ENCODE peak calls at places on chromosomes 7 and 10, in six cellular contexts. One of them, this sample, is unnamed.

GRCh38 chr7:43569424-43569823 is 13.5 kb upstream of the STK17A start:
- DNase-seq in C1 segment of cervical spinal cord: no peak
- DNase-seq in tibial artery: no peak
- DNase-seq in activated CD4-positive, alpha-beta T cell treated with anti-CD3 and anti-CD28 coated beads, Interleukin-2, amount 10 ng/mL, durations not matched to agents 7 days and 5 days: no peak
- DNase-seq in RWPE1: no peak
- DNase-seq in NCI-H1694: no peak
- DNase-seq in this sample: no peak

GRCh38 chr10:132167041-132167674 is 19.6 kb upstream of the DPYSL4 start:
- DNase-seq in tibial artery: no peak
- DNase-seq in NCI-H1694: no peak
- DNase-seq in RWPE1: no peak
- DNase-seq in activated CD4-positive, alpha-beta T cell treated with anti-CD3 and anti-CD28 coated beads, Interleukin-2, amount 10 ng/mL, durations not matched to agents 7 days and 5 days: no peak
- DNase-seq in C1 segment of cervical spinal cord: no peak
- DNase-seq in this sample: no peak

GRCh38 chr10:11837372-11838161 is 14.4 kb downstream of the PROSER2 start:
- DNase-seq in tibial artery: no peak
- DNase-seq in RWPE1: no peak
- DNase-seq in activated CD4-positive, alpha-beta T cell treated with anti-CD3 and anti-CD28 coated beads, Interleukin-2, amount 10 ng/mL, durations not matched to agents 7 days and 5 days: no peak
- DNase-seq in C1 segment of cervical spinal cord: no peak
- DNase-seq in NCI-H1694: no peak
- DNase-seq in this sample: no peak

GRCh38 chr7:73715648-73716317 is 3.7 kb downstream of the STX1A start:
- DNase-seq in C1 segment of cervical spinal cord: no peak
- DNase-seq in NCI-H1694: no peak
- DNase-seq in RWPE1: peak; percentile 96
- DNase-seq in activated CD4-positive, alpha-beta T cell treated with anti-CD3 and anti-CD28 coated beads, Interleukin-2, amount 10 ng/mL, durations not matched to agents 7 days and 5 days: peak; percentile 8
- DNase-seq in tibial artery: no peak
- DNase-seq in this sample: peak; percentile 95

GRCh38 chr10:132970641-132971438 is 28.5 kb upstream of the CFAP46 start:
- DNase-seq in NCI-H1694: no peak
- DNase-seq in C1 segment of cervical spinal cord: no peak
- DNase-seq in RWPE1: no peak
- DNase-seq in activated CD4-positive, alpha-beta T cell treated with anti-CD3 and anti-CD28 coated beads, Interleukin-2, amount 10 ng/mL, durations not matched to agents 7 days and 5 days: no peak
- DNase-seq in tibial artery: peak; percentile 10
- DNase-seq in this sample: no peak

GRCh38 chr7:140400381-140400780 is 2.1 kb upstream of the SLC37A3 start:
- DNase-seq in RWPE1: no peak
- DNase-seq in activated CD4-positive, alpha-beta T cell treated with anti-CD3 and anti-CD28 coated beads, Interleukin-2, amount 10 ng/mL, durations not matched to agents 7 days and 5 days: no peak
- DNase-seq in tibial artery: no peak
- DNase-seq in C1 segment of cervical spinal cord: no peak
- DNase-seq in NCI-H1694: no peak
- DNase-seq in this sample: no peak

GRCh38 chr10:29616542-29616941 is 18.2 kb downstream of the SVIL start:
- DNase-seq in tibial artery: no peak
- DNase-seq in C1 segment of cervical spinal cord: no peak
- DNase-seq in activated CD4-positive, alpha-beta T cell treated with anti-CD3 and anti-CD28 coated beads, Interleukin-2, amount 10 ng/mL, durations not matched to agents 7 days and 5 days: no peak
- DNase-seq in NCI-H1694: no peak
- DNase-seq in RWPE1: no peak
- DNase-seq in this sample: no peak

GRCh38 chr10:30980951-30981616 is 50.6 kb downstream of the ZNF438 start:
- DNase-seq in NCI-H1694: peak; percentile 15
- DNase-seq in RWPE1: no peak
- DNase-seq in tibial artery: peak; percentile 88
- DNase-seq in C1 segment of cervical spinal cord: no peak
- DNase-seq in activated CD4-positive, alpha-beta T cell treated with anti-CD3 and anti-CD28 coated beads, Interleukin-2, amount 10 ng/mL, durations not matched to agents 7 days and 5 days: no peak
- DNase-seq in this sample: no peak

GRCh38 chr7:130445008-130445407 is 4.2 kb upstream of the CEP41 start:
- DNase-seq in C1 segment of cervical spinal cord: no peak
- DNase-seq in activated CD4-positive, alpha-beta T cell treated with anti-CD3 and anti-CD28 coated beads, Interleukin-2, amount 10 ng/mL, durations not matched to agents 7 days and 5 days: no peak
- DNase-seq in NCI-H1694: no peak
- DNase-seq in tibial artery: no peak
- DNase-seq in RWPE1: no peak
- DNase-seq in this sample: no peak

GRCh38 chr10:59960751-59961150 is 54.4 kb upstream of the CCDC6 start:
- DNase-seq in RWPE1: no peak
- DNase-seq in C1 segment of cervical spinal cord: no peak
- DNase-seq in tibial artery: no peak
- DNase-seq in activated CD4-positive, alpha-beta T cell treated with anti-CD3 and anti-CD28 coated beads, Interleukin-2, amount 10 ng/mL, durations not matched to agents 7 days and 5 days: no peak
- DNase-seq in NCI-H1694: no peak
- DNase-seq in this sample: no peak

GRCh38 chr7:23893942-23894890 is 184.2 kb downstream of the STK31 start:
- DNase-seq in RWPE1: no peak
- DNase-seq in C1 segment of cervical spinal cord: no peak
- DNase-seq in NCI-H1694: no peak
- DNase-seq in activated CD4-positive, alpha-beta T cell treated with anti-CD3 and anti-CD28 coated beads, Interleukin-2, amount 10 ng/mL, durations not matched to agents 7 days and 5 days: peak; percentile 67
- DNase-seq in tibial artery: no peak
- DNase-seq in this sample: no peak

GRCh38 chr7:101418694-101419093 is 56.0 kb downstream of the COL26A1 start:
- DNase-seq in RWPE1: no peak
- DNase-seq in tibial artery: no peak
- DNase-seq in activated CD4-positive, alpha-beta T cell treated with anti-CD3 and anti-CD28 coated beads, Interleukin-2, amount 10 ng/mL, durations not matched to agents 7 days and 5 days: no peak
- DNase-seq in C1 segment of cervical spinal cord: no peak
- DNase-seq in NCI-H1694: no peak
- DNase-seq in this sample: no peak

GRCh38 chr7:44489955-44490350 is 505 bp downstream of the NUDCD3 start:
- DNase-seq in C1 segment of cervical spinal cord: no peak
- DNase-seq in activated CD4-positive, alpha-beta T cell treated with anti-CD3 and anti-CD28 coated beads, Interleukin-2, amount 10 ng/mL, durations not matched to agents 7 days and 5 days: peak; percentile 58
- DNase-seq in NCI-H1694: no peak
- DNase-seq in tibial artery: no peak
- DNase-seq in RWPE1: peak; percentile 39
- DNase-seq in this sample: peak; percentile 28

GRCh38 chr7:106583706-106584690 is 77.0 kb downstream of the CCDC71L start:
- DNase-seq in NCI-H1694: no peak
- DNase-seq in activated CD4-positive, alpha-beta T cell treated with anti-CD3 and anti-CD28 coated beads, Interleukin-2, amount 10 ng/mL, durations not matched to agents 7 days and 5 days: no peak
- DNase-seq in RWPE1: no peak
- DNase-seq in tibial artery: no peak
- DNase-seq in C1 segment of cervical spinal cord: no peak
- DNase-seq in this sample: peak; percentile 15

GRCh38 chr10:126080879-126081331 is 184.5 kb downstream of the FANK1 start:
- DNase-seq in activated CD4-positive, alpha-beta T cell treated with anti-CD3 and anti-CD28 coated beads, Interleukin-2, amount 10 ng/mL, durations not matched to agents 7 days and 5 days: no peak
- DNase-seq in NCI-H1694: no peak
- DNase-seq in C1 segment of cervical spinal cord: no peak
- DNase-seq in tibial artery: no peak
- DNase-seq in RWPE1: no peak
- DNase-seq in this sample: no peak

GRCh38 chr7:40598915-40599314 is 464.1 kb downstream of the SUGCT start:
- DNase-seq in RWPE1: no peak
- DNase-seq in activated CD4-positive, alpha-beta T cell treated with anti-CD3 and anti-CD28 coated beads, Interleukin-2, amount 10 ng/mL, durations not matched to agents 7 days and 5 days: peak; percentile 10
- DNase-seq in C1 segment of cervical spinal cord: no peak
- DNase-seq in NCI-H1694: no peak
- DNase-seq in tibial artery: no peak
- DNase-seq in this sample: no peak

GRCh38 chr10:70267161-70267933 is 16.5 kb downstream of the NPFFR1 start:
- DNase-seq in activated CD4-positive, alpha-beta T cell treated with anti-CD3 and anti-CD28 coated beads, Interleukin-2, amount 10 ng/mL, durations not matched to agents 7 days and 5 days: no peak
- DNase-seq in NCI-H1694: no peak
- DNase-seq in RWPE1: peak; percentile 97
- DNase-seq in tibial artery: peak; percentile 53
- DNase-seq in C1 segment of cervical spinal cord: no peak
- DNase-seq in this sample: peak; percentile 43

GRCh38 chr7:108455833-108456677 is at the start of gene NRCAM:
- DNase-seq in C1 segment of cervical spinal cord: peak; percentile 50
- DNase-seq in activated CD4-positive, alpha-beta T cell treated with anti-CD3 and anti-CD28 coated beads, Interleukin-2, amount 10 ng/mL, durations not matched to agents 7 days and 5 days: peak; percentile 26
- DNase-seq in NCI-H1694: peak; percentile 64
- DNase-seq in tibial artery: no peak
- DNase-seq in RWPE1: peak; percentile 12
- DNase-seq in this sample: peak; percentile 76

GRCh38 chr7:125561006-125561405 is 631.4 kb upstream of the POT1 start:
- DNase-seq in RWPE1: no peak
- DNase-seq in NCI-H1694: no peak
- DNase-seq in activated CD4-positive, alpha-beta T cell treated with anti-CD3 and anti-CD28 coated beads, Interleukin-2, amount 10 ng/mL, durations not matched to agents 7 days and 5 days: no peak
- DNase-seq in tibial artery: no peak
- DNase-seq in C1 segment of cervical spinal cord: no peak
- DNase-seq in this sample: no peak

GRCh38 chr7:141697211-141697871 is 4.6 kb downstream of the DENND11 start:
- DNase-seq in C1 segment of cervical spinal cord: peak; percentile 17
- DNase-seq in tibial artery: no peak
- DNase-seq in activated CD4-positive, alpha-beta T cell treated with anti-CD3 and anti-CD28 coated beads, Interleukin-2, amount 10 ng/mL, durations not matched to agents 7 days and 5 days: no peak
- DNase-seq in RWPE1: peak; percentile 8
- DNase-seq in NCI-H1694: no peak
- DNase-seq in this sample: no peak

GRCh38 chr10:77403761-77404160 is 233.8 kb downstream of the KCNMA1 start:
- DNase-seq in activated CD4-positive, alpha-beta T cell treated with anti-CD3 and anti-CD28 coated beads, Interleukin-2, amount 10 ng/mL, durations not matched to agents 7 days and 5 days: no peak
- DNase-seq in NCI-H1694: no peak
- DNase-seq in RWPE1: no peak
- DNase-seq in C1 segment of cervical spinal cord: no peak
- DNase-seq in tibial artery: no peak
- DNase-seq in this sample: peak; percentile 27

GRCh38 chr7:2719007-2719406 is 31.0 kb downstream of the AMZ1 start:
- DNase-seq in tibial artery: no peak
- DNase-seq in NCI-H1694: peak; percentile 36
- DNase-seq in activated CD4-positive, alpha-beta T cell treated with anti-CD3 and anti-CD28 coated beads, Interleukin-2, amount 10 ng/mL, durations not matched to agents 7 days and 5 days: peak; percentile 63
- DNase-seq in C1 segment of cervical spinal cord: no peak
- DNase-seq in RWPE1: peak; percentile 43
- DNase-seq in this sample: peak; percentile 47

GRCh38 chr10:131141645-131142445 is 169.7 kb downstream of the TCERG1L start:
- DNase-seq in C1 segment of cervical spinal cord: no peak
- DNase-seq in activated CD4-positive, alpha-beta T cell treated with anti-CD3 and anti-CD28 coated beads, Interleukin-2, amount 10 ng/mL, durations not matched to agents 7 days and 5 days: no peak
- DNase-seq in tibial artery: no peak
- DNase-seq in NCI-H1694: no peak
- DNase-seq in RWPE1: no peak
- DNase-seq in this sample: no peak